ENCODE peak calls at places on chromosomes 1 and 21, in seven cellular contexts. L, T, Q, A, V, G and D are unnamed samples.

GRCh38 chr21:38228115-38228514 is 28.7 kb upstream of the KCNJ15 start:
- DNase-seq in L (no peak), V (no peak), G (no peak), A (no peak), T (no peak), Q (no peak), D (no peak)

GRCh38 chr1:45589861-45590260 is 6.0 kb downstream of the NASP start:
- DNase-seq in A (no peak), T (no peak), L (no peak), Q (no peak), G (no peak), V (no peak), D (no peak)

GRCh38 chr1:219443763-219444162 is 169.1 kb downstream of the ZC3H11B start:
- DNase-seq in Q (no peak), G (no peak), A (no peak), T (no peak), L (no peak), V (no peak), D (no peak)

GRCh38 chr1:17216078-17216477 is 11.2 kb downstream of the PADI1 start:
- DNase-seq in A (no peak), Q (no peak), V (no peak), L (no peak), T (no peak), G (no peak), D (no peak)

GRCh38 chr1:33410091-33410701 is 20.7 kb downstream of the PHC2 start:
- DNase-seq in L (no peak), A (no peak), Q (peak; percentile 93), T (no peak), V (no peak), G (no peak), D (no peak)

GRCh38 chr1:56331892-56332567 is 247.3 kb downstream of the PLPP3 start:
- DNase-seq in T (no peak), Q (no peak), G (no peak), A (no peak), V (no peak), L (no peak), D (no peak)

GRCh38 chr1:170096806-170097340 is 22.4 kb upstream of the KIFAP3 start:
- DNase-seq in V (no peak), G (no peak), A (no peak), T (no peak), L (no peak), Q (no peak), D (no peak)

GRCh38 chr21:46151989-46152938 is 3.1 kb downstream of the FTCD start:
- DNase-seq in V (no peak), Q (no peak), T (no peak), A (peak; percentile 46), L (no peak), G (no peak), D (no peak)

GRCh38 chr1:244865028-244865371 is 657 bp upstream of the HNRNPU start:
- DNase-seq in V (peak; percentile 7), T (peak; percentile 23), G (no peak), Q (no peak), A (peak; percentile 63), L (no peak), D (peak; percentile 52)